ENCODE peak calls at places on chromosomes 4 and X, in ten cellular contexts. One of them, this sample, is unnamed.

GRCh38 chr4:107665001-107665400 is 55.0 kb downstream of the PAPSS1 start:
- DNase-seq in body of pancreas: no peak
- DNase-seq in breast epithelium: no peak
- DNase-seq in transverse colon: no peak
- DNase-seq in HepG2: no peak
- DNase-seq in esophagus squamous epithelium: no peak
- DNase-seq in lower leg skin: no peak
- DNase-seq in testis: no peak
- DNase-seq in uterus: no peak
- DNase-seq in NB4: no peak
- DNase-seq in this sample: no peak

GRCh38 chrX:49041683-49042529 is 1.3 kb downstream of the TFE3 start:
- DNase-seq in esophagus squamous epithelium: no peak
- DNase-seq in body of pancreas: no peak
- DNase-seq in testis: no peak
- DNase-seq in uterus: no peak
- DNase-seq in HepG2: no peak
- DNase-seq in lower leg skin: no peak
- DNase-seq in breast epithelium: no peak
- DNase-seq in transverse colon: no peak
- DNase-seq in NB4: peak; percentile 58
- DNase-seq in this sample: no peak

GRCh38 chrX:139692506-139692849 is 15.5 kb downstream of the MCF2 start:
- DNase-seq in esophagus squamous epithelium: no peak
- DNase-seq in testis: peak; percentile 36
- DNase-seq in uterus: no peak
- DNase-seq in NB4: no peak
- DNase-seq in breast epithelium: no peak
- DNase-seq in lower leg skin: no peak
- DNase-seq in body of pancreas: peak; percentile 20
- DNase-seq in transverse colon: no peak
- DNase-seq in HepG2: no peak
- DNase-seq in this sample: no peak

GRCh38 chr4:156476359-156476758 is 495.2 kb downstream of the PDGFC start:
- DNase-seq in lower leg skin: no peak
- DNase-seq in transverse colon: no peak
- DNase-seq in body of pancreas: no peak
- DNase-seq in uterus: no peak
- DNase-seq in testis: no peak
- DNase-seq in NB4: no peak
- DNase-seq in HepG2: peak; percentile 1
- DNase-seq in breast epithelium: no peak
- DNase-seq in esophagus squamous epithelium: no peak
- DNase-seq in this sample: no peak

GRCh38 chrX:47091149-47091775 is 13.0 kb downstream of the RGN start:
- DNase-seq in NB4: peak; percentile 32
- DNase-seq in lower leg skin: no peak
- DNase-seq in breast epithelium: no peak
- DNase-seq in esophagus squamous epithelium: no peak
- DNase-seq in testis: no peak
- DNase-seq in HepG2: no peak
- DNase-seq in body of pancreas: no peak
- DNase-seq in transverse colon: no peak
- DNase-seq in uterus: no peak
- DNase-seq in this sample: peak; percentile 31

GRCh38 chr4:19971829-19972228 is 279.9 kb upstream of the SLIT2 start:
- DNase-seq in uterus: no peak
- DNase-seq in testis: no peak
- DNase-seq in esophagus squamous epithelium: no peak
- DNase-seq in transverse colon: no peak
- DNase-seq in HepG2: no peak
- DNase-seq in NB4: no peak
- DNase-seq in breast epithelium: no peak
- DNase-seq in lower leg skin: no peak
- DNase-seq in body of pancreas: no peak
- DNase-seq in this sample: no peak

GRCh38 chr4:26171953-26172352 is 148.9 kb upstream of the RBPJ start:
- DNase-seq in esophagus squamous epithelium: no peak
- DNase-seq in body of pancreas: no peak
- DNase-seq in uterus: peak; percentile 31
- DNase-seq in NB4: no peak
- DNase-seq in testis: no peak
- DNase-seq in breast epithelium: no peak
- DNase-seq in transverse colon: no peak
- DNase-seq in lower leg skin: peak; percentile 34
- DNase-seq in HepG2: no peak
- DNase-seq in this sample: no peak

GRCh38 chr4:91089194-91089593 is 962.0 kb downstream of the CCSER1 start:
- DNase-seq in transverse colon: no peak
- DNase-seq in breast epithelium: no peak
- DNase-seq in NB4: no peak
- DNase-seq in uterus: no peak
- DNase-seq in body of pancreas: no peak
- DNase-seq in HepG2: no peak
- DNase-seq in esophagus squamous epithelium: no peak
- DNase-seq in testis: no peak
- DNase-seq in lower leg skin: no peak
- DNase-seq in this sample: no peak

GRCh38 chr4:88033309-88033708 is 25.9 kb downstream of the PKD2 start:
- DNase-seq in transverse colon: peak; percentile 25
- DNase-seq in body of pancreas: peak; percentile 61
- DNase-seq in esophagus squamous epithelium: no peak
- DNase-seq in testis: peak; percentile 47
- DNase-seq in HepG2: peak; percentile 71
- DNase-seq in breast epithelium: no peak
- DNase-seq in lower leg skin: no peak
- DNase-seq in uterus: peak; percentile 48
- DNase-seq in NB4: peak; percentile 65
- DNase-seq in this sample: no peak

GRCh38 chrX:7891928-7892327 is 35.3 kb downstream of the PNPLA4 start:
- DNase-seq in HepG2: peak; percentile 29
- DNase-seq in uterus: no peak
- DNase-seq in body of pancreas: no peak
- DNase-seq in NB4: no peak
- DNase-seq in transverse colon: no peak
- DNase-seq in breast epithelium: no peak
- DNase-seq in testis: peak; percentile 69
- DNase-seq in esophagus squamous epithelium: no peak
- DNase-seq in lower leg skin: no peak
- DNase-seq in this sample: no peak

GRCh38 chrX:132216283-132216682 is 3.0 kb downstream of the RAP2C start:
- DNase-seq in HepG2: no peak
- DNase-seq in testis: no peak
- DNase-seq in NB4: peak; percentile 45
- DNase-seq in uterus: peak; percentile 58
- DNase-seq in breast epithelium: no peak
- DNase-seq in transverse colon: no peak
- DNase-seq in lower leg skin: no peak
- DNase-seq in body of pancreas: no peak
- DNase-seq in esophagus squamous epithelium: no peak
- DNase-seq in this sample: no peak

GRCh38 chr4:76035146-76035545 is 724 bp downstream of the CXCL11 start:
- DNase-seq in lower leg skin: no peak
- DNase-seq in body of pancreas: no peak
- DNase-seq in breast epithelium: no peak
- DNase-seq in HepG2: no peak
- DNase-seq in testis: no peak
- DNase-seq in esophagus squamous epithelium: no peak
- DNase-seq in NB4: peak; percentile 83
- DNase-seq in uterus: no peak
- DNase-seq in transverse colon: no peak
- DNase-seq in this sample: no peak

GRCh38 chr4:176971576-176972105 is 178.9 kb upstream of the VEGFC start:
- DNase-seq in transverse colon: no peak
- DNase-seq in HepG2: no peak
- DNase-seq in esophagus squamous epithelium: no peak
- DNase-seq in testis: no peak
- DNase-seq in NB4: no peak
- DNase-seq in breast epithelium: no peak
- DNase-seq in body of pancreas: no peak
- DNase-seq in lower leg skin: no peak
- DNase-seq in uterus: no peak
- DNase-seq in this sample: no peak

GRCh38 chrX:310621-311155 is 7.9 kb downstream of the GTPBP6 start:
- DNase-seq in lower leg skin: peak; percentile 62
- DNase-seq in testis: no peak
- DNase-seq in body of pancreas: no peak
- DNase-seq in uterus: no peak
- DNase-seq in esophagus squamous epithelium: no peak
- DNase-seq in transverse colon: no peak
- DNase-seq in HepG2: no peak
- DNase-seq in NB4: no peak
- DNase-seq in breast epithelium: no peak
- DNase-seq in this sample: no peak

GRCh38 chr4:11650801-11651596 is 222.3 kb upstream of the HS3ST1 start:
- DNase-seq in transverse colon: no peak
- DNase-seq in uterus: no peak
- DNase-seq in NB4: no peak
- DNase-seq in HepG2: no peak
- DNase-seq in testis: no peak
- DNase-seq in breast epithelium: no peak
- DNase-seq in esophagus squamous epithelium: no peak
- DNase-seq in body of pancreas: no peak
- DNase-seq in lower leg skin: no peak
- DNase-seq in this sample: no peak

GRCh38 chr4:40434126-40434692 is 99.1 kb downstream of the CHRNA9 start:
- DNase-seq in uterus: no peak
- DNase-seq in esophagus squamous epithelium: no peak
- DNase-seq in HepG2: no peak
- DNase-seq in transverse colon: no peak
- DNase-seq in testis: no peak
- DNase-seq in breast epithelium: no peak
- DNase-seq in NB4: no peak
- DNase-seq in lower leg skin: no peak
- DNase-seq in body of pancreas: no peak
- DNase-seq in this sample: no peak

GRCh38 chr4:8840816-8841455 is 30.7 kb downstream of the HMX1 start:
- DNase-seq in lower leg skin: peak; percentile 57
- DNase-seq in uterus: no peak
- DNase-seq in breast epithelium: no peak
- DNase-seq in transverse colon: peak; percentile 2
- DNase-seq in esophagus squamous epithelium: no peak
- DNase-seq in NB4: no peak
- DNase-seq in testis: no peak
- DNase-seq in body of pancreas: peak; percentile 3
- DNase-seq in HepG2: no peak
- DNase-seq in this sample: no peak

GRCh38 chr4:189912170-189912569 is 28.5 kb upstream of the FRG1 start:
- DNase-seq in transverse colon: no peak
- DNase-seq in testis: no peak
- DNase-seq in HepG2: no peak
- DNase-seq in esophagus squamous epithelium: no peak
- DNase-seq in breast epithelium: no peak
- DNase-seq in body of pancreas: no peak
- DNase-seq in lower leg skin: no peak
- DNase-seq in NB4: peak; percentile 15
- DNase-seq in uterus: no peak
- DNase-seq in this sample: no peak
- TF ChIP-seq CTCF in transverse colon: no peak
- TF ChIP-seq CTCF in testis: no peak
- TF ChIP-seq CTCF in HepG2: peak; percentile 17
- TF ChIP-seq CTCF in esophagus squamous epithelium: peak; percentile 5
- TF ChIP-seq CTCF in breast epithelium: no peak
- TF ChIP-seq CTCF in body of pancreas: peak; percentile 34
- TF ChIP-seq CTCF in lower leg skin: no peak
- TF ChIP-seq CTCF in NB4: peak; percentile 47
- TF ChIP-seq CTCF in uterus: no peak
- TF ChIP-seq CTCF in this sample: peak; percentile 11

GRCh38 chr4:150632639-150633038 is 50.7 kb downstream of the MAB21L2 start:
- DNase-seq in esophagus squamous epithelium: no peak
- DNase-seq in uterus: no peak
- DNase-seq in NB4: no peak
- DNase-seq in transverse colon: no peak
- DNase-seq in lower leg skin: no peak
- DNase-seq in HepG2: no peak
- DNase-seq in breast epithelium: no peak
- DNase-seq in body of pancreas: no peak
- DNase-seq in testis: no peak
- DNase-seq in this sample: no peak
- TF ChIP-seq POLR2A in esophagus squamous epithelium: no peak
- TF ChIP-seq POLR2A in uterus: no peak
- TF ChIP-seq POLR2A in NB4: no peak
- TF ChIP-seq POLR2A in transverse colon: no peak
- TF ChIP-seq POLR2A in lower leg skin: no peak
- TF ChIP-seq POLR2A in HepG2: no peak
- TF ChIP-seq POLR2A in breast epithelium: no peak
- TF ChIP-seq POLR2A in body of pancreas: no peak
- TF ChIP-seq POLR2A in testis: no peak
- TF ChIP-seq POLR2A in this sample: no peak

GRCh38 chr4:153153339-153153851 is 50.8 kb upstream of the TRIM2 start:
- DNase-seq in breast epithelium: peak; percentile 28
- DNase-seq in testis: peak; percentile 45
- DNase-seq in lower leg skin: peak; percentile 90
- DNase-seq in uterus: no peak
- DNase-seq in body of pancreas: peak; percentile 39
- DNase-seq in esophagus squamous epithelium: no peak
- DNase-seq in NB4: peak; percentile 55
- DNase-seq in transverse colon: peak; percentile 72
- DNase-seq in HepG2: no peak
- DNase-seq in this sample: no peak
- TF ChIP-seq CTCF in breast epithelium: no peak
- TF ChIP-seq CTCF in testis: no peak
- TF ChIP-seq CTCF in lower leg skin: no peak
- TF ChIP-seq CTCF in uterus: no peak
- TF ChIP-seq CTCF in body of pancreas: no peak
- TF ChIP-seq CTCF in esophagus squamous epithelium: no peak
- TF ChIP-seq CTCF in NB4: no peak
- TF ChIP-seq CTCF in transverse colon: peak; percentile 33
- TF ChIP-seq CTCF in HepG2: no peak
- TF ChIP-seq CTCF in this sample: no peak

DNA sequence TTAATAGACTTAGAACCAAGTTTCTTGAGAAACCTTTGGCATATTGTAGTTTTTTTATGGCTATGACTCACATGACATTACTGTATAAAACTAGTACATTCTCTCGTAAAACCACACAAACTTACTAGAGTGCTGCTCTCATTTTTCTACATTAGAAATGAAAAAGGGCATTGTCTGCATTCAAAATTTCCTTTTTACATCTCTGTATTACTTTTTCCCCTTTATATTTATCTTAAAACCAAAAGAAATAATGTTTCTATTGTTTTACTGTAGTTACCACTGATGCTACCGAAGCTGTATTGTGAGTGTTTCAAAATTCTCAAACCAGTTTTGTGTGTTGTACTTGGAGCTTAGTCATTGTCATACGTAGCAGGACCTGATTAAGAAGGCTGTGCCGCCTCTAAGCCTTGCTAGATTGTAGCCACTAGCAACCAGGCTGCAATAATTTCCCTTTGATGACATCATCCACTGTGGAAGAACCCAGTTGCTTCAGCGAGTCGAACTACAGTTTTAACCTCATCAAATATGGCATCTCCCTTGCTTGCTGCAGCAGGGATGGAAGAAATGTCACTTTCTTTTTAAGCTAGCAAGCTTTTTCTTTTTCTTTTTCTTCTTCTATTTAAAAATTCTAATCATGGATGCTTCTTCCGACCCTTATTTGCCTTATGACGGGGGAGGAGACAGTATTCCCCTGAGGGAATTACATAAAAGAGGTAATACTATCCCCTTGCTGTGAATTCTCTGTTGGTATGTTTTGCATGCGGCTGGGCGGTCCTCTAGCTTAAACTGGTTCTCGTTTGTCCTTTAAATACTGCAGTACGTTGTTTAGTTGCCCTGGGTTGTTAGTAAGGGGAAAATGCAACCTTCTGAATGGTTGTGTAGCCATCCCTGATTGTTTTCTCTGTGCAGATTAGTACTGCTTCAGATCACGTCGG is 39.6 kb downstream of the CLCN3 start:
- DNase-seq in HepG2: peak; percentile 91
- DNase-seq in uterus: peak; percentile 87
- DNase-seq in esophagus squamous epithelium: peak; percentile 7
- DNase-seq in breast epithelium: peak; percentile 82
- DNase-seq in testis: peak; percentile 93
- DNase-seq in transverse colon: peak; percentile 78
- DNase-seq in body of pancreas: peak; percentile 81
- DNase-seq in lower leg skin: peak; percentile 86
- DNase-seq in NB4: peak; percentile 95
- DNase-seq in this sample: peak; percentile 74
- TF ChIP-seq POLR2A in HepG2: peak; percentile 27
- TF ChIP-seq POLR2A in uterus: peak; percentile 51
- TF ChIP-seq POLR2A in esophagus squamous epithelium: no peak
- TF ChIP-seq POLR2A in breast epithelium: no peak
- TF ChIP-seq POLR2A in testis: peak; percentile 14
- TF ChIP-seq POLR2A in transverse colon: peak; percentile 77
- TF ChIP-seq POLR2A in body of pancreas: peak; percentile 88
- TF ChIP-seq POLR2A in lower leg skin: no peak
- TF ChIP-seq POLR2A in NB4: peak; percentile 41
- TF ChIP-seq POLR2A in this sample: peak; percentile 36